ENCODE peak calls at places on chromosome 1, in four cellular contexts. C is tibial artery, P is GM12865, F is A172. R is an unnamed sample.

GRCh38 chr1:223045164-223045957 is 97.7 kb downstream of the TLR5 start:
- DNase-seq in C (no peak), F (no peak), P (no peak), R (no peak)

GRCh38 chr1:31216016-31216415 is 23.7 kb downstream of the NKAIN1 start:
- DNase-seq in P (no peak), C (no peak), F (no peak), R (no peak)

GRCh38 chr1:167344605-167345385 is 124.1 kb downstream of the POU2F1 start:
- DNase-seq in C (no peak), F (no peak), P (no peak), R (no peak)

GRCh38 chr1:20366766-20367602 is 76.3 kb downstream of the VWA5B1 start:
- DNase-seq in F (no peak), P (no peak), C (no peak), R (peak)

GRCh38 chr1:79353224-79353623 is 346.7 kb upstream of the ADGRL4 start:
- DNase-seq in C (peak), F (peak), P (peak), R (peak)

GRCh38 chr1:69569281-69569970 is 1.7 kb downstream of the LRRC7 start:
- DNase-seq in P (no peak), F (no peak), C (no peak), R (peak)

GRCh38 chr1:78292361-78292760 is 198.4 kb upstream of the PTGFR start:
- DNase-seq in F (no peak), P (no peak), C (no peak), R (no peak)

GRCh38 chr1:183000161-183000560 is 23.1 kb upstream of the LAMC1 start:
- DNase-seq in P (no peak), F (no peak), C (no peak), R (no peak)